ENCODE peak calls at places on chromosomes 6 and 20, in seven cellular contexts. One of them, this sample, is unnamed. For H3K4me1, the result is how much of the 10 kb centered on the place peaks cover.

GRCh38 chr6:15131234-15132195 is 114.4 kb upstream of the JARID2 start:
- DNase-seq in IMR-90: peak
- DNase-seq in mesendoderm: no peak
- DNase-seq in H9: no peak
- DNase-seq in H1: no peak
- DNase-seq in mesenchymal stem cell: peak
- DNase-seq in trophoblast cell: no peak
- DNase-seq in this sample: no peak

GRCh38 chr6:10202111-10202510 is 212.8 kb downstream of the TFAP2A start:
- DNase-seq in IMR-90: no peak
- DNase-seq in mesendoderm: no peak
- DNase-seq in H9: no peak
- DNase-seq in H1: no peak
- DNase-seq in mesenchymal stem cell: no peak
- DNase-seq in trophoblast cell: peak
- DNase-seq in this sample: no peak

GRCh38 chr20:46114449-46114848 is 3.7 kb upstream of the CD40 start:
- DNase-seq in IMR-90: no peak
- DNase-seq in mesendoderm: no peak
- DNase-seq in H9: no peak
- DNase-seq in H1: no peak
- DNase-seq in mesenchymal stem cell: no peak
- DNase-seq in trophoblast cell: no peak
- DNase-seq in this sample: no peak

GRCh38 chr6:54419885-54420284 is 111.6 kb downstream of the TINAG start:
- DNase-seq in IMR-90: peak
- DNase-seq in mesendoderm: no peak
- DNase-seq in H9: no peak
- DNase-seq in H1: no peak
- DNase-seq in mesenchymal stem cell: peak
- DNase-seq in trophoblast cell: peak
- DNase-seq in this sample: no peak

GRCh38 chr6:39881851-39882566 is 52.3 kb downstream of the MOCS1 start:
- DNase-seq in IMR-90: peak
- DNase-seq in mesendoderm: no peak
- DNase-seq in H9: no peak
- DNase-seq in H1: no peak
- DNase-seq in mesenchymal stem cell: peak
- DNase-seq in trophoblast cell: no peak
- DNase-seq in this sample: no peak

GRCh38 chr20:35952480-35953410 is 1.6 kb downstream of the SCAND1 start:
- DNase-seq in IMR-90: peak
- DNase-seq in mesendoderm: peak
- DNase-seq in H9: no peak
- DNase-seq in H1: no peak
- DNase-seq in mesenchymal stem cell: peak
- DNase-seq in trophoblast cell: no peak
- DNase-seq in this sample: no peak

GRCh38 chr20:45779011-45779915 is 12.4 kb downstream of the WFDC3 start:
- DNase-seq in IMR-90: peak
- DNase-seq in mesendoderm: no peak
- DNase-seq in H9: no peak
- DNase-seq in H1: no peak
- DNase-seq in mesenchymal stem cell: peak
- DNase-seq in trophoblast cell: peak
- DNase-seq in this sample: no peak

GRCh38 chr20:61588356-61589054 is 336.4 kb downstream of the CDH4 start:
- DNase-seq in IMR-90: peak
- DNase-seq in mesendoderm: peak
- DNase-seq in H9: no peak
- DNase-seq in H1: no peak
- DNase-seq in mesenchymal stem cell: peak
- DNase-seq in trophoblast cell: no peak
- DNase-seq in this sample: no peak

GRCh38 chr20:56381501-56381900 is 10.5 kb downstream of the AURKA start:
- DNase-seq in IMR-90: no peak
- DNase-seq in mesendoderm: no peak
- DNase-seq in H9: no peak
- DNase-seq in H1: no peak
- DNase-seq in mesenchymal stem cell: no peak
- DNase-seq in trophoblast cell: no peak
- DNase-seq in this sample: no peak

GRCh38 chr6:142857609-142858195 is 87.3 kb downstream of the HIVEP2 start:
- DNase-seq in IMR-90: no peak
- DNase-seq in mesendoderm: no peak
- DNase-seq in H9: no peak
- DNase-seq in H1: no peak
- DNase-seq in mesenchymal stem cell: no peak
- DNase-seq in trophoblast cell: no peak
- DNase-seq in this sample: no peak

GRCh38 chr6:16238658-16239089 is 287 bp downstream of the GMPR start:
- DNase-seq in IMR-90: no peak
- DNase-seq in mesendoderm: peak
- DNase-seq in H9: peak
- DNase-seq in H1: peak
- DNase-seq in mesenchymal stem cell: no peak
- DNase-seq in trophoblast cell: no peak
- DNase-seq in this sample: no peak

GRCh38 chr6:16240618-16241320 is 2.4 kb downstream of the GMPR start:
- DNase-seq in IMR-90: no peak
- DNase-seq in mesendoderm: no peak
- DNase-seq in H9: no peak
- DNase-seq in H1: no peak
- DNase-seq in mesenchymal stem cell: no peak
- DNase-seq in trophoblast cell: no peak
- DNase-seq in this sample: no peak

GRCh38 chr6:16239798-16240123 is 1.4 kb downstream of the GMPR start:
- DNase-seq in IMR-90: peak
- DNase-seq in mesendoderm: peak
- DNase-seq in H9: peak
- DNase-seq in H1: no peak
- DNase-seq in mesenchymal stem cell: peak
- DNase-seq in trophoblast cell: no peak
- DNase-seq in this sample: no peak

GRCh38 chr6:16238057-16238657 is at the start of gene GMPR:
- DNase-seq in IMR-90: peak
- DNase-seq in mesendoderm: peak
- DNase-seq in H9: peak
- DNase-seq in H1: peak
- DNase-seq in mesenchymal stem cell: peak
- DNase-seq in trophoblast cell: peak
- DNase-seq in this sample: peak

GRCh38 chr6:16239090-16239797 is 857 bp downstream of the GMPR start:
- DNase-seq in IMR-90: peak
- DNase-seq in mesendoderm: peak
- DNase-seq in H9: no peak
- DNase-seq in H1: peak
- DNase-seq in mesenchymal stem cell: peak
- DNase-seq in trophoblast cell: peak
- DNase-seq in this sample: no peak
- H3K27ac ChIP-seq in IMR-90: no peak
- H3K27ac ChIP-seq in mesendoderm: no peak
- H3K27ac ChIP-seq in H9: no peak
- H3K27ac ChIP-seq in H1: no peak
- H3K27ac ChIP-seq in mesenchymal stem cell: no peak
- H3K27ac ChIP-seq in trophoblast cell: no peak
- H3K27ac ChIP-seq in this sample: no peak

DNA sequence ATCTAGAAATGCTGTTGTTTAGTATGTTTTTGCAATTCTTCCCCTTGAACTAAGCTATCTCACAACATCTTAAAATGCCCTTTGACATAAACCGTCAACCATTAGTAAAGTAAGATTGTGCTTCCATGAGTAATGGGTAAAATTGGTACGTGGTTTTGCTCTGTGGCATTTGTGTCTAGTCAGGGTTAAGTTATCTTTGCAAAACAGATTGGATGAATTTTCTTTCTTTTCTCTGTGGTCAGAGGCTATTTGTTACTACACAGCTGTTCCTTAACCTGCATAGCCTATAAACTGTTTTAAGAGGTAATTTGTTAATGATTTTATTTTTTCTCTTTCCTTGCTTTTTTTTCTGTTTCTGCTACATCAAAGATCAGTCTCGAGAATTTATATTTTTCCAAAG is 75.4 kb downstream of the RPP40 start:
- DNase-seq in IMR-90: peak
- DNase-seq in mesendoderm: no peak
- DNase-seq in H9: no peak
- DNase-seq in H1: no peak
- DNase-seq in mesenchymal stem cell: peak
- DNase-seq in trophoblast cell: peak
- DNase-seq in this sample: no peak
- H3K4me1 ChIP-seq in IMR-90: under half
- H3K4me1 ChIP-seq in mesendoderm: under half
- H3K4me1 ChIP-seq in H9: under half
- H3K4me1 ChIP-seq in H1: under half
- H3K4me1 ChIP-seq in mesenchymal stem cell: under half
- H3K4me1 ChIP-seq in trophoblast cell: under half
- H3K4me1 ChIP-seq in this sample: under half

GRCh38 chr20:34872604-34873224 is at the start of gene GGT7:
- DNase-seq in IMR-90: peak
- DNase-seq in mesendoderm: peak
- DNase-seq in H9: peak
- DNase-seq in H1: peak
- DNase-seq in mesenchymal stem cell: peak
- DNase-seq in trophoblast cell: peak
- DNase-seq in this sample: peak
- H3K18ac ChIP-seq in IMR-90: peak
- H3K18ac ChIP-seq in mesendoderm: peak
- H3K18ac ChIP-seq in H9: no peak
- H3K18ac ChIP-seq in H1: peak
- H3K18ac ChIP-seq in mesenchymal stem cell: peak
- H3K18ac ChIP-seq in trophoblast cell: peak
- H3K18ac ChIP-seq in this sample: peak

GRCh38 chr6:36929607-36930006 is 24.9 kb upstream of the PI16 start:
- DNase-seq in IMR-90: peak
- DNase-seq in mesendoderm: no peak
- DNase-seq in H9: no peak
- DNase-seq in H1: no peak
- DNase-seq in mesenchymal stem cell: peak
- DNase-seq in trophoblast cell: no peak
- DNase-seq in this sample: no peak
- H3K27ac ChIP-seq in IMR-90: no peak
- H3K27ac ChIP-seq in mesendoderm: no peak
- H3K27ac ChIP-seq in H9: no peak
- H3K27ac ChIP-seq in H1: no peak
- H3K27ac ChIP-seq in mesenchymal stem cell: no peak
- H3K27ac ChIP-seq in trophoblast cell: no peak
- H3K27ac ChIP-seq in this sample: no peak